ENCODE peak calls at places on chromosome 9, in seven cellular contexts. One of them, this sample, is unnamed.

GRCh38 chr9:89177401-89178161 is 1.0 kb downstream of the SHC3 start:
- DNase-seq in SK-N-MC: no peak
- DNase-seq in sigmoid colon: no peak
- DNase-seq in stimulated activated CD8-positive, alpha-beta memory T cell treated with anti-CD3 and anti-CD28 coated beads, Interleukin-7, amount 100 ng/mL, for 24 hours: no peak
- DNase-seq in foreskin fibroblast: no peak
- DNase-seq in tibial artery: no peak
- DNase-seq in fibroblast of lung: peak
- DNase-seq in this sample: peak

GRCh38 chr9:34334337-34334824 is 5.0 kb downstream of the NUDT2 start:
- DNase-seq in SK-N-MC: no peak
- DNase-seq in sigmoid colon: no peak
- DNase-seq in stimulated activated CD8-positive, alpha-beta memory T cell treated with anti-CD3 and anti-CD28 coated beads, Interleukin-7, amount 100 ng/mL, for 24 hours: no peak
- DNase-seq in foreskin fibroblast: no peak
- DNase-seq in tibial artery: no peak
- DNase-seq in fibroblast of lung: no peak
- DNase-seq in this sample: no peak

GRCh38 chr9:122572456-122572855 is 10.7 kb downstream of the OR1L8 start:
- DNase-seq in SK-N-MC: no peak
- DNase-seq in sigmoid colon: no peak
- DNase-seq in stimulated activated CD8-positive, alpha-beta memory T cell treated with anti-CD3 and anti-CD28 coated beads, Interleukin-7, amount 100 ng/mL, for 24 hours: no peak
- DNase-seq in foreskin fibroblast: no peak
- DNase-seq in tibial artery: no peak
- DNase-seq in fibroblast of lung: no peak
- DNase-seq in this sample: no peak

GRCh38 chr9:37776328-37776727 is 8.5 kb downstream of the EXOSC3 start:
- DNase-seq in SK-N-MC: no peak
- DNase-seq in sigmoid colon: no peak
- DNase-seq in stimulated activated CD8-positive, alpha-beta memory T cell treated with anti-CD3 and anti-CD28 coated beads, Interleukin-7, amount 100 ng/mL, for 24 hours: no peak
- DNase-seq in foreskin fibroblast: peak
- DNase-seq in tibial artery: no peak
- DNase-seq in fibroblast of lung: peak
- DNase-seq in this sample: no peak

GRCh38 chr9:90642570-90643539 is at the start of gene DIRAS2:
- DNase-seq in SK-N-MC: no peak
- DNase-seq in sigmoid colon: no peak
- DNase-seq in stimulated activated CD8-positive, alpha-beta memory T cell treated with anti-CD3 and anti-CD28 coated beads, Interleukin-7, amount 100 ng/mL, for 24 hours: no peak
- DNase-seq in foreskin fibroblast: peak
- DNase-seq in tibial artery: peak
- DNase-seq in fibroblast of lung: peak
- DNase-seq in this sample: peak

GRCh38 chr9:37951671-37952579 is 48.0 kb upstream of the SLC25A51 start:
- DNase-seq in SK-N-MC: no peak
- DNase-seq in sigmoid colon: no peak
- DNase-seq in stimulated activated CD8-positive, alpha-beta memory T cell treated with anti-CD3 and anti-CD28 coated beads, Interleukin-7, amount 100 ng/mL, for 24 hours: no peak
- DNase-seq in foreskin fibroblast: no peak
- DNase-seq in tibial artery: no peak
- DNase-seq in fibroblast of lung: no peak
- DNase-seq in this sample: no peak

GRCh38 chr9:96523429-96523828 is 73.5 kb downstream of the HABP4 start:
- DNase-seq in SK-N-MC: no peak
- DNase-seq in sigmoid colon: no peak
- DNase-seq in stimulated activated CD8-positive, alpha-beta memory T cell treated with anti-CD3 and anti-CD28 coated beads, Interleukin-7, amount 100 ng/mL, for 24 hours: no peak
- DNase-seq in foreskin fibroblast: no peak
- DNase-seq in tibial artery: peak
- DNase-seq in fibroblast of lung: no peak
- DNase-seq in this sample: no peak

GRCh38 chr9:110214090-110214489 is 6.1 kb upstream of the C9orf152 start:
- DNase-seq in SK-N-MC: no peak
- DNase-seq in sigmoid colon: no peak
- DNase-seq in stimulated activated CD8-positive, alpha-beta memory T cell treated with anti-CD3 and anti-CD28 coated beads, Interleukin-7, amount 100 ng/mL, for 24 hours: no peak
- DNase-seq in foreskin fibroblast: no peak
- DNase-seq in tibial artery: no peak
- DNase-seq in fibroblast of lung: no peak
- DNase-seq in this sample: no peak

GRCh38 chr9:26142631-26143030 is 464.4 kb upstream of the TUSC1 start:
- DNase-seq in SK-N-MC: no peak
- DNase-seq in sigmoid colon: no peak
- DNase-seq in stimulated activated CD8-positive, alpha-beta memory T cell treated with anti-CD3 and anti-CD28 coated beads, Interleukin-7, amount 100 ng/mL, for 24 hours: no peak
- DNase-seq in foreskin fibroblast: no peak
- DNase-seq in tibial artery: no peak
- DNase-seq in fibroblast of lung: no peak
- DNase-seq in this sample: no peak

GRCh38 chr9:107732781-107733529 is 243.4 kb upstream of the KLF4 start:
- DNase-seq in SK-N-MC: no peak
- DNase-seq in sigmoid colon: peak
- DNase-seq in stimulated activated CD8-positive, alpha-beta memory T cell treated with anti-CD3 and anti-CD28 coated beads, Interleukin-7, amount 100 ng/mL, for 24 hours: no peak
- DNase-seq in foreskin fibroblast: peak
- DNase-seq in tibial artery: peak
- DNase-seq in fibroblast of lung: peak
- DNase-seq in this sample: no peak

GRCh38 chr9:97487880-97488279 is 13.6 kb upstream of the TMOD1 start:
- DNase-seq in SK-N-MC: no peak
- DNase-seq in sigmoid colon: no peak
- DNase-seq in stimulated activated CD8-positive, alpha-beta memory T cell treated with anti-CD3 and anti-CD28 coated beads, Interleukin-7, amount 100 ng/mL, for 24 hours: no peak
- DNase-seq in foreskin fibroblast: no peak
- DNase-seq in tibial artery: no peak
- DNase-seq in fibroblast of lung: no peak
- DNase-seq in this sample: no peak

GRCh38 chr9:13128266-13128825 is 151.1 kb downstream of the MPDZ start:
- DNase-seq in SK-N-MC: no peak
- DNase-seq in sigmoid colon: no peak
- DNase-seq in stimulated activated CD8-positive, alpha-beta memory T cell treated with anti-CD3 and anti-CD28 coated beads, Interleukin-7, amount 100 ng/mL, for 24 hours: no peak
- DNase-seq in foreskin fibroblast: no peak
- DNase-seq in tibial artery: no peak
- DNase-seq in fibroblast of lung: peak
- DNase-seq in this sample: no peak

GRCh38 chr9:123940721-123941534 is 11.0 kb upstream of the DENND1A start:
- DNase-seq in SK-N-MC: no peak
- DNase-seq in sigmoid colon: no peak
- DNase-seq in stimulated activated CD8-positive, alpha-beta memory T cell treated with anti-CD3 and anti-CD28 coated beads, Interleukin-7, amount 100 ng/mL, for 24 hours: no peak
- DNase-seq in foreskin fibroblast: no peak
- DNase-seq in tibial artery: no peak
- DNase-seq in fibroblast of lung: no peak
- DNase-seq in this sample: no peak

GRCh38 chr9:37729499-37729898 is 24.1 kb upstream of the TRMT10B start:
- DNase-seq in SK-N-MC: no peak
- DNase-seq in sigmoid colon: no peak
- DNase-seq in stimulated activated CD8-positive, alpha-beta memory T cell treated with anti-CD3 and anti-CD28 coated beads, Interleukin-7, amount 100 ng/mL, for 24 hours: no peak
- DNase-seq in foreskin fibroblast: no peak
- DNase-seq in tibial artery: no peak
- DNase-seq in fibroblast of lung: no peak
- DNase-seq in this sample: no peak

GRCh38 chr9:16314476-16314875 is 556.0 kb downstream of the BNC2 start:
- DNase-seq in SK-N-MC: no peak
- DNase-seq in sigmoid colon: peak
- DNase-seq in stimulated activated CD8-positive, alpha-beta memory T cell treated with anti-CD3 and anti-CD28 coated beads, Interleukin-7, amount 100 ng/mL, for 24 hours: no peak
- DNase-seq in foreskin fibroblast: no peak
- DNase-seq in tibial artery: no peak
- DNase-seq in fibroblast of lung: no peak
- DNase-seq in this sample: no peak

GRCh38 chr9:128998462-128998861 is 29.7 kb downstream of the SH3GLB2 start:
- DNase-seq in SK-N-MC: no peak
- DNase-seq in sigmoid colon: no peak
- DNase-seq in stimulated activated CD8-positive, alpha-beta memory T cell treated with anti-CD3 and anti-CD28 coated beads, Interleukin-7, amount 100 ng/mL, for 24 hours: no peak
- DNase-seq in foreskin fibroblast: no peak
- DNase-seq in tibial artery: no peak
- DNase-seq in fibroblast of lung: no peak
- DNase-seq in this sample: no peak

GRCh38 chr9:131179561-131180219 is 54.3 kb downstream of the NUP214 start:
- DNase-seq in SK-N-MC: no peak
- DNase-seq in sigmoid colon: no peak
- DNase-seq in stimulated activated CD8-positive, alpha-beta memory T cell treated with anti-CD3 and anti-CD28 coated beads, Interleukin-7, amount 100 ng/mL, for 24 hours: no peak
- DNase-seq in foreskin fibroblast: peak
- DNase-seq in tibial artery: no peak
- DNase-seq in fibroblast of lung: peak
- DNase-seq in this sample: no peak

GRCh38 chr9:8733096-8733954 is 933.7 kb upstream of the DMAC1 start:
- DNase-seq in SK-N-MC: peak
- DNase-seq in sigmoid colon: no peak
- DNase-seq in stimulated activated CD8-positive, alpha-beta memory T cell treated with anti-CD3 and anti-CD28 coated beads, Interleukin-7, amount 100 ng/mL, for 24 hours: no peak
- DNase-seq in foreskin fibroblast: no peak
- DNase-seq in tibial artery: no peak
- DNase-seq in fibroblast of lung: peak
- DNase-seq in this sample: peak

GRCh38 chr9:32989651-32990050 is 11.8 kb downstream of the APTX start:
- DNase-seq in SK-N-MC: no peak
- DNase-seq in sigmoid colon: no peak
- DNase-seq in stimulated activated CD8-positive, alpha-beta memory T cell treated with anti-CD3 and anti-CD28 coated beads, Interleukin-7, amount 100 ng/mL, for 24 hours: no peak
- DNase-seq in foreskin fibroblast: no peak
- DNase-seq in tibial artery: no peak
- DNase-seq in fibroblast of lung: no peak
- DNase-seq in this sample: no peak

GRCh38 chr9:69637193-69637592 is 35.0 kb downstream of the APBA1 start:
- DNase-seq in SK-N-MC: no peak
- DNase-seq in sigmoid colon: no peak
- DNase-seq in stimulated activated CD8-positive, alpha-beta memory T cell treated with anti-CD3 and anti-CD28 coated beads, Interleukin-7, amount 100 ng/mL, for 24 hours: no peak
- DNase-seq in foreskin fibroblast: no peak
- DNase-seq in tibial artery: no peak
- DNase-seq in fibroblast of lung: no peak
- DNase-seq in this sample: no peak